ENCODE peak calls at places on chromosome 1, in five cellular contexts. S, Q, K, D and Y are unnamed samples. For H3K27me3, the result is how much of the 10 kb centered on the place peaks cover.

GRCh38 chr1:118136511-118136937 is 48.5 kb downstream of the SPAG17 start:
- ATAC-seq in K (no peak), D (peak), Q (peak), S (no peak), Y (peak)

GRCh38 chr1:3898475-3898735 is 1.7 kb downstream of the C1orf174 start:
- ATAC-seq in D (no peak), K (no peak), S (no peak), Q (no peak), Y (no peak)

GRCh38 chr1:234246638-234247116 is 126.6 kb upstream of the COA6 start:
- ATAC-seq in S (no peak), D (peak), K (no peak), Q (no peak), Y (no peak)

GRCh38 chr1:222601233-222601632 is 11.5 kb upstream of the TAF1A start:
- ATAC-seq in D (no peak), K (no peak), S (no peak), Q (no peak), Y (no peak)

GRCh38 chr1:214823311-214824117 is 220.5 kb downstream of the CENPF start:
- ATAC-seq in K (no peak), S (peak), D (peak), Q (no peak), Y (no peak)

GRCh38 chr1:55812281-55812680 is 597.1 kb upstream of the USP24 start:
- ATAC-seq in K (no peak), Q (no peak), S (no peak), D (no peak), Y (peak)

GRCh38 chr1:19262047-19262446 is 10.4 kb downstream of the MRTO4 start:
- ATAC-seq in Q (no peak), S (no peak), D (peak), K (peak), Y (no peak)

GRCh38 chr1:116871772-116872146 is 38.0 kb upstream of the PTGFRN start:
- ATAC-seq in Q (peak), K (no peak), D (no peak), S (no peak), Y (peak)

GRCh38 chr1:151391079-151391563 is 8.3 kb upstream of the PSMB4 start:
- ATAC-seq in Q (no peak), K (no peak), D (no peak), S (no peak), Y (no peak)

GRCh38 chr1:3085721-3086120 is 16.7 kb downstream of the PRDM16 start:
- ATAC-seq in D (no peak), S (no peak), Q (no peak), K (no peak), Y (no peak)

GRCh38 chr1:92315766-92316413 is 17.0 kb downstream of the RPAP2 start:
- ATAC-seq in S (no peak), Q (no peak), K (no peak), D (no peak), Y (no peak)

GRCh38 chr1:231075020-231075419 is 35.0 kb upstream of the FAM89A start:
- ATAC-seq in K (no peak), S (no peak), Q (no peak), D (no peak), Y (no peak)

GRCh38 chr1:146021046-146021445 is 489 bp downstream of the HJV start:
- ATAC-seq in S (peak), K (no peak), Q (no peak), D (no peak), Y (no peak)

GRCh38 chr1:60978421-60979357 is 103.7 kb upstream of the NFIA start:
- ATAC-seq in S (peak), Q (peak), D (peak), K (peak), Y (no peak)

GRCh38 chr1:183873642-183874041 is 68.7 kb downstream of the RGL1 start:
- ATAC-seq in D (no peak), K (no peak), S (no peak), Q (peak), Y (peak)

GRCh38 chr1:82464362-82464931 is 663.7 kb downstream of the ADGRL2 start:
- ATAC-seq in D (no peak), S (no peak), Q (peak), K (no peak), Y (no peak)

GRCh38 chr1:107691542-107691941 is 273.4 kb downstream of the VAV3 start:
- ATAC-seq in S (no peak), D (no peak), Q (no peak), K (no peak), Y (no peak)

GRCh38 chr1:168636642-168637111 is 60.3 kb downstream of the XCL1 start:
- ATAC-seq in K (no peak), D (no peak), Q (peak), S (peak), Y (peak)

GRCh38 chr1:41174170-41174569 is 67.9 kb downstream of the SCMH1 start:
- ATAC-seq in S (no peak), Q (no peak), D (no peak), K (no peak), Y (no peak)

GRCh38 chr1:213484333-213484732 is 433.3 kb downstream of the RPS6KC1 start:
- ATAC-seq in D (no peak), K (no peak), S (no peak), Q (no peak), Y (no peak)

GRCh38 chr1:182235604-182235951 is 156.0 kb downstream of the GLUL start:
- ATAC-seq in D (peak), K (no peak), S (peak), Q (no peak), Y (no peak)

GRCh38 chr1:117682372-117682771 is 76.5 kb downstream of the TENT5C start:
- ATAC-seq in Q (no peak), D (no peak), S (no peak), K (no peak), Y (peak)

GRCh38 chr1:221845650-221846371 is 103.9 kb upstream of the DUSP10 start:
- ATAC-seq in D (no peak), K (peak), Q (no peak), S (no peak), Y (peak)

GRCh38 chr1:22131875-22132486 is 10.9 kb downstream of the WNT4 start:
- ATAC-seq in K (peak), D (peak), S (peak), Q (no peak), Y (no peak)

GRCh38 chr1:237258871-237259270 is 216.9 kb downstream of the RYR2 start:
- ATAC-seq in Q (peak), K (no peak), S (no peak), D (no peak), Y (peak)

GRCh38 chr1:192700834-192701271 is 64.9 kb downstream of the RGS13 start:
- ATAC-seq in D (no peak), Q (no peak), S (no peak), K (peak), Y (no peak)

GRCh38 chr1:82225407-82226197 is 424.9 kb downstream of the ADGRL2 start:
- ATAC-seq in D (peak), K (no peak), S (no peak), Q (peak), Y (peak)

DNA sequence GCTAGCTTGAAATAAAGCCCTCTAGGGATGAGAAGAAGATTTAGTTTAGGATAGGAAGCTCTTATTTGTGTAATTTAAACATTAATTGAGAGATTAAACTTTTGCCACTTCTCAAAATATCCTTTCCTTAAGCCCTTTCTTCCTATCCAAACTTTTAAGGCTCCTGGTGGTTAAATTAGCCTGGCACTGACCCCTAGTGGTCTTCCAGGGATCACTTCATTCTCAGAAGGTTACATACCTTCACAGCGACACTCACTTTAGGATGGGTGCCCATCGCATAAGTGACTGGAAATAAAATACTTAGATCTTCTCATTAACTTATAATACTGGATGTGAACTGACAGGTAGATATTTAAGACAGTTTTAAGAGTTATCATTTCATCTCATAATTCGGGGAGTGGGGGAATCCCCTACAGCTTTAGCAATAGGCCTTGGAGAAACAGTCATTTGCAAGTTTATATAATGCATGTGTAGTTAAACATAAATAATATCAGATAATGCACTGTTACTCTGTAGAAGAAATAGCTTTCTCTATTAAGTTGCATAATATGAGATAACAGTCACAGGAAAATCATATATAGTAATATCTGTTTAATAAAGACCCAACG is 7.4 kb downstream of the LHX9 start:
- ATAC-seq in D (peak), K (peak), S (peak), Q (no peak), Y (peak)
- H3K27me3 ChIP-seq in D (under half), K (under half), S (under half), Q (under half), Y (half or more)

GRCh38 chr1:201311356-201312011 is 28.2 kb downstream of the PKP1 start:
- ATAC-seq in D (peak), Q (no peak), S (no peak), K (no peak), Y (no peak)
- TF ChIP-seq EP300 in D (no peak), Q (no peak), S (no peak), K (no peak), Y (no peak)

GRCh38 chr1:218347713-218348627 is 2.8 kb downstream of the TGFB2 start:
- ATAC-seq in S (no peak), D (no peak), K (no peak), Q (no peak), Y (no peak)
- H3K27me3 ChIP-seq in S (under half), D (under half), K (under half), Q (under half), Y (under half)

DNA sequence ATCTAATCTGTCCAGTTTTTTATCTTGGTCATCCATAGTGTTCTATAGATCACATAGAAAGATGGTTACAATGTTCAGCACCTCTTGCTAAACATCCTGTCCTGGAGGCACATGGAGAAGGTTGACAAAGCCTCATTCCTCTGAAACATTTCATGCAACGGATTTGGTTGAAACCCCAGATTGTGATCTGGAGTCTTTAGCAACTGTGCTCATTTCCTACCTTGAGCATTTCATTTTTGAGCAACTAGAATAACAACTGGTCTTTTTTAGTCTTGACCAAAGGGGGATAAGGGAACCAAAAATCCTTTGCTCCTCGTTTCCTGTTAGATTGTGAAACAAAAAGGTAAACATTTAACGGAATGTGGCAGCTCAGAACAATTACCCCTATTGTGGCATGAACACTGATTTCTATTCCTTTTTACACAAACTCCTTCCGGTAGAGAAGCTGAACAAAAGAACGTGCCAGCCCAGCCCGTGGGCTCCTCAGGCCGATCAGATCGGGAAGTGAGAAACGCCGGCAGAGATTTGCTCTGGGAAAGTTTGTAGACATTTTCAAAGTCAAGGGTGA is 94.7 kb upstream of the ERRFI1 start:
- ATAC-seq in K (peak), S (no peak), D (peak), Q (no peak), Y (peak)
- TF ChIP-seq EP300 in K (peak), S (no peak), D (no peak), Q (no peak), Y (no peak)

GRCh38 chr1:6423321-6423999 is 1.1 kb upstream of the ESPN start:
- ATAC-seq in K (peak), Q (no peak), S (peak), D (peak), Y (peak)

GRCh38 chr1:6426321-6426971 is 1.9 kb downstream of the ESPN start:
- ATAC-seq in D (no peak), S (peak), K (no peak), Q (no peak), Y (no peak)

GRCh38 chr1:6424619-6425593 is at the start of gene ESPN:
- ATAC-seq in D (peak), S (peak), Q (peak), K (peak), Y (no peak)

GRCh38 chr1:6425671-6426070 is 1.1 kb downstream of the ESPN start:
- ATAC-seq in Q (no peak), D (no peak), S (no peak), K (no peak), Y (no peak)

GRCh38 chr1:6424000-6424565 is 493 bp upstream of the ESPN start:
- ATAC-seq in S (peak), K (peak), D (no peak), Q (no peak), Y (no peak)
- H3K27me3 ChIP-seq in S (half or more), K (under half), D (under half), Q (under half), Y (half or more)

GRCh38 chr1:17137441-17137840 is 18.2 kb upstream of the PADI2 start:
- ATAC-seq in D (no peak), S (no peak), K (no peak), Q (no peak), Y (no peak)
- TF ChIP-seq EP300 in D (no peak), S (no peak), K (no peak), Q (no peak), Y (no peak)

DNA sequence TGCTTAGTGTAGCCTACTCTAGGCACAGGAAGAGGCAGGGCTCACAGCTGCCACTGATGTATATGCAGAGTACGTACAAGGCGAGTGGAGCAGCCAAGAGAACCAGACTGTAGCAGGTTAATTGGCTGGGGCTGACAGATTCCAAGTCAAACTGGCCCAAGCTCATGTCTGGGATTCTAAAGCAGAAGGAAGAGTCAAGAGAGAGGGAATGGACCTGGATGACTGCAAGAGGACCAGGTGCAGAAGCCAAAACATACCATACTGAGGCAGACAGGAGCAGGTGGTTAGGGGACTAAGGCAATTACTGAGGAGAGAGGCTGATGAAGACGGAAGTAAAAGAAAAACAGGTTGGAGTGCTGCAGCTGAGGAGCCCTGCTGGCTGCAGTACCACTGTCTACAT is 51.3 kb upstream of the LRRN2 start:
- ATAC-seq in K (no peak), S (peak), D (peak), Q (no peak), Y (no peak)
- H3K27me3 ChIP-seq in K (under half), S (under half), D (under half), Q (under half), Y (under half)

GRCh38 chr1:67921725-67922489 is 88.6 kb upstream of the GNG12 start:
- ATAC-seq in S (peak), Q (no peak), K (no peak), D (no peak), Y (no peak)

GRCh38 chr1:67923074-67923473 is 89.8 kb upstream of the GNG12 start:
- ATAC-seq in K (no peak), Q (no peak), D (no peak), S (no peak), Y (no peak)

GRCh38 chr1:67916439-67916886 is 83.2 kb upstream of the GNG12 start:
- ATAC-seq in S (peak), K (no peak), Q (no peak), D (no peak), Y (no peak)

GRCh38 chr1:67918067-67918466 is 84.8 kb upstream of the GNG12 start:
- ATAC-seq in D (no peak), Q (no peak), K (no peak), S (peak), Y (no peak)

GRCh38 chr1:67919714-67920113 is 86.4 kb upstream of the GNG12 start:
- ATAC-seq in K (no peak), S (peak), Q (no peak), D (no peak), Y (no peak)
- TF ChIP-seq EP300 in K (no peak), S (no peak), Q (no peak), D (no peak), Y (no peak)